ENCODE peak calls at places on chromosomes 5 and 9, in four cellular contexts. Y is right atrium auricular region, N is hypothalamus, F is NCI-H1417. Z is an unnamed sample.

GRCh38 chr5:173333900-173334685 is 5.9 kb upstream of the STC2 start:
- DNase-seq in Y (no peak), F (no peak), N (no peak), Z (no peak)

GRCh38 chr9:75142208-75142607 is 53.9 kb downstream of the OSTF1 start:
- DNase-seq in Y (no peak), N (no peak), F (no peak), Z (no peak)

GRCh38 chr9:131833906-131834305 is 94.0 kb upstream of the RAPGEF1 start:
- DNase-seq in F (no peak), Y (no peak), N (no peak), Z (no peak)

GRCh38 chr5:147483197-147483790 is 26.6 kb downstream of the DPYSL3 start:
- DNase-seq in F (peak), N (no peak), Y (no peak), Z (no peak)

GRCh38 chr9:124426361-124426760 is 11.1 kb upstream of the PSMB7 start:
- DNase-seq in N (no peak), F (no peak), Y (no peak), Z (no peak)

GRCh38 chr5:112735702-112736101 is 2.0 kb upstream of the APC start:
- DNase-seq in Y (no peak), N (no peak), F (no peak), Z (no peak)

GRCh38 chr9:125785187-125785840 is 38.1 kb downstream of the PBX3 start:
- DNase-seq in Y (no peak), N (no peak), F (no peak), Z (no peak)

GRCh38 chr5:147979761-147980160 is 73.4 kb upstream of the C5orf46 start:
- DNase-seq in F (no peak), N (no peak), Y (no peak), Z (no peak)

GRCh38 chr5:31626604-31627234 is 12.2 kb upstream of the PDZD2 start:
- DNase-seq in F (no peak), N (no peak), Y (no peak), Z (no peak)

GRCh38 chr5:108531367-108532211 is 149.7 kb upstream of the FBXL17 start:
- DNase-seq in F (no peak), Y (no peak), N (no peak), Z (no peak)

Z was measured in type B pancreatic cell.